ENCODE peak calls at places on chromosome 3, in eight cellular contexts. D is MM.1S, C is A549, J is RWPE2, P is brain microvascular endothelial cell, F is psoas muscle, W is WTC11, Q is mucosa of descending colon. T is an unnamed sample.

GRCh38 chr3:54433846-54434245 is 311.5 kb downstream of the CACNA2D3 start:
- DNase-seq in D (no peak), C (peak), J (no peak), P (no peak), F (no peak), W (peak), Q (no peak), T (peak)

GRCh38 chr3:53243165-53243564 is 12.7 kb downstream of the TKT start:
- DNase-seq in D (no peak), C (peak), J (no peak), P (peak), F (peak), W (peak), Q (no peak), T (peak)

GRCh38 chr3:198076722-198077308 is 116.8 kb downstream of the LMLN start:
- DNase-seq in D (no peak), C (no peak), J (no peak), P (no peak), F (no peak), W (no peak), Q (no peak), T (no peak)

GRCh38 chr3:71243230-71243629 is 340.3 kb downstream of the FOXP1 start:
- DNase-seq in D (no peak), C (no peak), J (no peak), P (peak), F (no peak), W (no peak), Q (no peak), T (no peak)

GRCh38 chr3:112303811-112304325 is 9.9 kb upstream of the SLC9C1 start:
- DNase-seq in D (peak), C (no peak), J (no peak), P (peak), F (no peak), W (no peak), Q (peak), T (no peak)

GRCh38 chr3:154795046-154795445 is 285.1 kb upstream of the MME start:
- DNase-seq in D (no peak), C (no peak), J (no peak), P (no peak), F (no peak), W (no peak), Q (no peak), T (no peak)

GRCh38 chr3:131221731-131222130 is 159.8 kb upstream of the NUDT16 start:
- DNase-seq in D (no peak), C (peak), J (no peak), P (peak), F (no peak), W (no peak), Q (no peak), T (no peak)

GRCh38 chr3:53201190-53201504 is 40.1 kb downstream of the PRKCD start:
- DNase-seq in D (no peak), C (no peak), J (no peak), P (no peak), F (no peak), W (no peak), Q (no peak), T (no peak)

GRCh38 chr3:155412856-155413255 is 119.4 kb upstream of the STRIT1 start:
- DNase-seq in D (no peak), C (no peak), J (no peak), P (no peak), F (no peak), W (no peak), Q (no peak), T (no peak)

GRCh38 chr3:58351920-58352319 is 19.2 kb downstream of the PXK start:
- DNase-seq in D (no peak), C (no peak), J (no peak), P (no peak), F (no peak), W (peak), Q (no peak), T (no peak)

GRCh38 chr3:49198161-49198560 is 26.8 kb downstream of the KLHDC8B start:
- DNase-seq in D (no peak), C (no peak), J (no peak), P (no peak), F (no peak), W (no peak), Q (no peak), T (no peak)

GRCh38 chr3:136731274-136731884 is 20.8 kb downstream of the STAG1 start:
- DNase-seq in D (no peak), C (no peak), J (no peak), P (no peak), F (no peak), W (no peak), Q (no peak), T (no peak)

GRCh38 chr3:196967412-196968232 is 1.0 kb downstream of the PIGZ start:
- DNase-seq in D (no peak), C (no peak), J (no peak), P (no peak), F (no peak), W (no peak), Q (no peak), T (no peak)

GRCh38 chr3:112463250-112463649 is 36.0 kb downstream of the BTLA start:
- DNase-seq in D (no peak), C (no peak), J (no peak), P (no peak), F (no peak), W (no peak), Q (no peak), T (no peak)

GRCh38 chr3:140276698-140277097 is 341.7 kb downstream of the CLSTN2 start:
- DNase-seq in D (no peak), C (peak), J (no peak), P (peak), F (no peak), W (peak), Q (peak), T (peak)

GRCh38 chr3:143847787-143848631 is at the start of gene SLC9A9:
- DNase-seq in D (peak), C (no peak), J (no peak), P (peak), F (peak), W (peak), Q (peak), T (peak)

GRCh38 chr3:112350181-112350825 is 17.3 kb downstream of the CD200 start:
- DNase-seq in D (no peak), C (no peak), J (no peak), P (no peak), F (no peak), W (no peak), Q (no peak), T (no peak)

GRCh38 chr3:151599103-151599672 is 134.5 kb upstream of the AADACL2 start:
- DNase-seq in D (no peak), C (no peak), J (no peak), P (no peak), F (no peak), W (peak), Q (no peak), T (no peak)

GRCh38 chr3:36812240-36812639 is 47.9 kb upstream of the DCLK3 start:
- DNase-seq in D (no peak), C (no peak), J (no peak), P (no peak), F (no peak), W (peak), Q (no peak), T (no peak)

GRCh38 chr3:109131276-109131675 is 5.2 kb upstream of the C3orf85 start:
- DNase-seq in D (no peak), C (no peak), J (no peak), P (no peak), F (no peak), W (no peak), Q (no peak), T (no peak)

GRCh38 chr3:125163739-125164601 is 48.6 kb downstream of the SLC12A8 start:
- DNase-seq in D (no peak), C (peak), J (no peak), P (no peak), F (peak), W (peak), Q (peak), T (no peak)

GRCh38 chr3:106824856-106825255 is 552.4 kb upstream of the CCDC54 start:
- DNase-seq in D (no peak), C (peak), J (no peak), P (peak), F (no peak), W (peak), Q (no peak), T (no peak)

GRCh38 chr3:7565574-7565973 is 704.7 kb downstream of the GRM7 start:
- DNase-seq in D (no peak), C (no peak), J (no peak), P (no peak), F (no peak), W (no peak), Q (no peak), T (no peak)

GRCh38 chr3:2172561-2173171 is 74.0 kb downstream of the CNTN4 start:
- DNase-seq in D (no peak), C (no peak), J (no peak), P (no peak), F (no peak), W (no peak), Q (no peak), T (no peak)

GRCh38 chr3:14640157-14640562 is 11.4 kb upstream of the CCDC174 start:
- DNase-seq in D (no peak), C (peak), J (no peak), P (no peak), F (no peak), W (no peak), Q (no peak), T (no peak)

DNA sequence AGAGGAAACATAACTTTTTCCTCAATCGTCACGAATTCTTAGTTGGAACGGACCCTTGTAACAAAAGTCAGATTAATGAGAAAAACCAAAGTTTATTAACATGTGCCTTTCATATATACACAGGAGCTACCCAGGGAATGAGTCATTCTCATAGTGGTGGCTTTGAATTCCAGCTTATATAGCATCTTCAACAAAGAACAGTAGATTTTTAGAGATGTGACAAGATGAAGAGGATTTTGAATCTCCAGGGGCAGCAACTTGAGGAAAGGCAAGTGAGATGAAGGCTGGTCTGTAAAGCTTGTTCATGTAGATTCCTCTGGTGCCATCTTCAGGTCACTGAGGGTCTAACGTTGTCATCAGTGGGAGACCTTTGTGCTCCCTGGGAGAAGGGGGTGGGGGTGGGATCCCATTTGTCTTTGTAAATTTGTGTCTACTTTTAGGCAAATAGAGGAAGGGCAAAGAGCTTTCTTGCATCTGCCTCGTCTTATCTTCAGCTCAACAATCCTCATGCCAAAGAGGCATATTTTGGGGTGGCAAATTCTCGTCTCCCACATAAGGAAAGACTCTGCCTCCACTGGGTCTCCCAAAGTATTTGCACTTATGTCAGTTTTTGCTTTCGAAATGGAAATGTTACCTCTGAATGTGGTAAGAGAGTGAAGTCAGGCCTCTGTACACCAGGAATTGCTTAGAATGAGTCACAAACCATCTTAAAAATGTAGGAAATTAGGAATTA is 29.5 kb downstream of the CLEC3B start:
- DNase-seq in D (peak), C (peak), J (no peak), P (no peak), F (no peak), W (peak), Q (peak), T (no peak)
- TF ChIP-seq CTCF in D (peak), C (peak), J (no peak), P (peak), F (no peak), W (peak), Q (no peak), T (peak)

GRCh38 chr3:159987291-159987711 is 1.3 kb upstream of the IL12A start:
- DNase-seq in D (peak), C (peak), J (no peak), P (peak), F (no peak), W (no peak), Q (no peak), T (no peak)

GRCh38 chr3:159978353-159978752 is 10.3 kb upstream of the IL12A start:
- DNase-seq in D (peak), C (no peak), J (no peak), P (no peak), F (no peak), W (no peak), Q (peak), T (no peak)

GRCh38 chr3:159978918-159979703 is 9.5 kb upstream of the IL12A start:
- DNase-seq in D (no peak), C (no peak), J (no peak), P (no peak), F (no peak), W (no peak), Q (no peak), T (no peak)

GRCh38 chr3:159977295-159977694 is 11.3 kb upstream of the IL12A start:
- DNase-seq in D (no peak), C (no peak), J (no peak), P (no peak), F (no peak), W (no peak), Q (peak), T (no peak)

DNA sequence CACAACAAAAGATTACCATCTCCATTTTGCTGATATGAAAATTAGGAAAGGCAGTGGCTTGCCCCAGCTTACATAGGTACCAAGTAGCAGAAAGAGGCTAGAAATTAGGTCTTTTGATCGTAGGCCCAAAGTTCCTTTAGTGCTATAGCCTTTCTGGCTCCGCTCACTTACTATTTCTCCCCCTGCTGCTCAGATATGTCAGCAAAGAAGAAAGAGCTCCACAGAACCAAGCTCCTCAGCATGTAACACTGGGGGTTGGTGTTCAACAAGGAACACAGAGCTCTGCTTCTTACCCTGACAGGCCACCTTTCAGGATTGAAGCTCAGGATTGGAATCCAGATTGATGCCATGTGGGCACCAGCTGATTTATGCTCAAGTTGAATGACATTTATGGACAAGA is 6.2 kb upstream of the IL12A start:
- DNase-seq in D (no peak), C (no peak), J (no peak), P (no peak), F (no peak), W (no peak), Q (no peak), T (no peak)
- TF ChIP-seq CTCF in D (no peak), C (no peak), J (no peak), P (no peak), F (no peak), W (no peak), Q (no peak), T (no peak)

GRCh38 chr3:12557472-12558105 is 702 bp downstream of the MKRN2 start:
- DNase-seq in D (no peak), C (no peak), J (no peak), P (peak), F (no peak), W (no peak), Q (no peak), T (no peak)

GRCh38 chr3:12559520-12559919 is 2.6 kb downstream of the MKRN2 start:
- DNase-seq in D (no peak), C (no peak), J (no peak), P (no peak), F (no peak), W (no peak), Q (no peak), T (no peak)

GRCh38 chr3:12558706-12559105 is 1.8 kb downstream of the MKRN2 start:
- DNase-seq in D (no peak), C (no peak), J (no peak), P (no peak), F (no peak), W (no peak), Q (peak), T (no peak)

GRCh38 chr3:12556243-12556722 is 604 bp upstream of the MKRN2 start:
- DNase-seq in D (no peak), C (no peak), J (no peak), P (no peak), F (no peak), W (no peak), Q (peak), T (no peak)

DNA sequence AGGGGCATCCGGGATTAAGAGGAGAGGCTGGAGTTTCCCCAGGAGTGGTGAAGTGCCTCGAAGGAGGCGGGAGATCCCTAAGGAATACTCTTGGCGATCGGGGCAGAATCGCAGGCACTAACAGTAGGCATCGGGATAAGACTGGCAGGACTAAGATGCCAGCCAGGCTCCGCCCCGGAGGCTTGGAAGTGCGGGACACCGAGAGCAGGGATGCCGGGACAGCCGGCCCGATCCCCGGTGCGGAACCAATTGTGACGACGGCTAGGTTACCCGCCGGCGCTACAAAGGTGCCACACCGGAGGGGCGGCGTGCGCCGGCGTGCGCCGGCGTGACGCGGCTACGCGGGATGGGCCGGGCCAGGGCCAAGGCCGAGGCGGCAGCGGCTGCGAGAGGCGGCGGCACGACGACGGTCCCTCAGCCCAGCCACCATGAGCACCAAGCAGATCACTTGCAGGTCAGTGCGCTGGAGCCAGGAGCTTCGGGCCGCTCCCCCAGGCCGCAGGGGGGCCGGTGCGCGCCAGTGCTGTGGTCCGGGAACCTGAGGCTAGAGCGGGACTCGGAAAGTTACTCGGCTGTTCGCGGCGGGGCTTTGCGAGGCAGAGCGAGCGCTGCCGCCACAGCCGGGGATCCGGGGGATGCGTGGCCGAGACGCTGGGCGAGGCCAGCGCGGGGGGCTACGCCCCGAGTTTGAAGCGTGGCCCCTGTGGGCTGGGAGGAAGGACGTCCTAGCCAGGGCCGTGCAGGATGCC is at the start of gene MKRN2:
- DNase-seq in D (peak), C (peak), J (peak), P (peak), F (peak), W (peak), Q (peak), T (peak)
- TF ChIP-seq CTCF in D (no peak), C (no peak), J (peak), P (no peak), F (no peak), W (no peak), Q (no peak), T (no peak)

GRCh38 chr3:56748663-56749231 is 53.0 kb downstream of the ARHGEF3 start:
- DNase-seq in D (no peak), C (no peak), J (no peak), P (no peak), F (no peak), W (no peak), Q (no peak), T (no peak)

GRCh38 chr3:56744016-56744415 is 57.7 kb downstream of the ARHGEF3 start:
- DNase-seq in D (no peak), C (no peak), J (no peak), P (no peak), F (no peak), W (no peak), Q (no peak), T (no peak)

GRCh38 chr3:56751056-56751455 is 50.7 kb downstream of the ARHGEF3 start:
- DNase-seq in D (no peak), C (no peak), J (no peak), P (no peak), F (no peak), W (no peak), Q (no peak), T (no peak)

DNA sequence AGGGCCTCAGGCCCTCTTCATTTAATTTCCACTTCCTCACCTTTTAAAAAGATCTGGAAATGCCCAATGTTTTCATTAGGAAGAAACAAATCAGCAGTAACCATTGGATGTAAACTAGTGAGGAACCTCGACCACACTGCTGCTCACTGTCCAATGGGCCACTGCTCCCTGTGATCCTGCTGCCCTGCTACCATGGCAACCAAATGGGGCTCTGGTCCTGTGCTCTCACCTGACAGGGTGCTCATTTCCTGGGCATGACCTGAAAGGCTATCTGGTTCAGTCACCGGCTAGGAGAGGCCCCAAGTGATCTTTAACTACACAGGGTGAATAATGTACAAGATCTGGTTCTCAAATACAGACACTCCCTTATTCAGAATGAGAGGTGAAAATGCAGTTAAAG is 54.6 kb downstream of the ARHGEF3 start:
- DNase-seq in D (no peak), C (no peak), J (no peak), P (no peak), F (no peak), W (no peak), Q (no peak), T (no peak)
- TF ChIP-seq CTCF in D (no peak), C (no peak), J (no peak), P (no peak), F (no peak), W (no peak), Q (no peak), T (no peak)

DNA sequence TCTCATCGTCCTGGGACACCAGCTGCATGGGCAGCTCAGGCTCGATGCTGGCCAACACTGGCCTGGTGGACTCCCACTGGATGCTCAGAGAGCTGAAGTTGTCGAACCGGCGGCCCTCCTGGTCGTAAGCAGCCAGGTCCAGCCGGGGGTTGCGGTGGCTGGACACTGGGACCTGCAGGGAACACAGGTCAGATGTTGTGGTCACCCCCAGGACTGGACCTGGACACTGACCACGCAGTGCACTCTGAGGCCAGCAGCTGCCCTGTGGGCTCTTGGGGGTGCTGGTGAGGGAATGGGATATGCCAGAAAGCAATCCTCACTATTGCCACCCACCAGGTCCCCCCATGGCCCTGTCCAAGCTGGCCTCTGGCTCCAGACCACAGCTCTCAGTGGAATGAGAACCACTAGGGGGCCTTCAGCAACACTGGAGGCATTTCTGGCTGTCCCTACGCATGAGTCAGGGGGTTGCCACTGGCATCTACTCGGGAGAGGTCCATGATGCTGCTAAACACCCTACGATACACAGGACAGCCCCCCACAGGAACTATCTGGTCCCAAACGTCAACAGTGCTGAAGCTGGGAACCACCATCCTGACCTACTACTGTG is 66.1 kb downstream of the NUP210 start:
- DNase-seq in D (no peak), C (peak), J (no peak), P (peak), F (no peak), W (no peak), Q (no peak), T (no peak)
- TF ChIP-seq CTCF in D (no peak), C (peak), J (no peak), P (peak), F (no peak), W (no peak), Q (no peak), T (peak)

T was measured in neural crest cell.